ENCODE peak calls at places on chromosomes 7 and 10, in six cellular contexts. N is GM12878, F is lower lobe of right lung, Q is astrocyte of the spinal cord, D is AG04450, K is left lung. X is an unnamed sample.

GRCh38 chr10:103651783-103652476 is 158.4 kb downstream of the NEURL1 start:
- DNase-seq in N (no peak), F (no peak), Q (no peak), D (no peak), K (no peak), X (no peak)

GRCh38 chr7:100897772-100898454 is 2.2 kb upstream of the ACHE start:
- DNase-seq in N (no peak), F (no peak), Q (no peak), D (no peak), K (no peak), X (no peak)

GRCh38 chr7:15685358-15686181 is 913 bp downstream of the MEOX2 start:
- DNase-seq in N (no peak), F (peak), Q (peak), D (peak), K (no peak), X (peak)

GRCh38 chr7:7962851-7963250 is 5.7 kb upstream of the GLCCI1 start:
- DNase-seq in N (no peak), F (no peak), Q (no peak), D (peak), K (no peak), X (peak)

GRCh38 chr7:1579481-1580421 is 9.9 kb upstream of the PSMG3 start:
- DNase-seq in N (no peak), F (peak), Q (peak), D (no peak), K (peak), X (peak)

GRCh38 chr10:77226020-77226419 is 411.6 kb downstream of the KCNMA1 start:
- DNase-seq in N (no peak), F (no peak), Q (no peak), D (no peak), K (no peak), X (no peak)

GRCh38 chr10:15494850-15495249 is 123.8 kb upstream of the FAM171A1 start:
- DNase-seq in N (no peak), F (no peak), Q (no peak), D (no peak), K (no peak), X (no peak)

GRCh38 chr7:4136036-4136435 is 546.1 kb upstream of the FOXK1 start:
- DNase-seq in N (no peak), F (peak), Q (peak), D (no peak), K (no peak), X (no peak)

GRCh38 chr7:518630-519428 is 817 bp downstream of the PDGFA start:
- DNase-seq in N (no peak), F (peak), Q (peak), D (no peak), K (peak), X (peak)

GRCh38 chr7:4739528-4739992 is 35.9 kb upstream of the AP5Z1 start:
- DNase-seq in N (no peak), F (no peak), Q (peak), D (no peak), K (no peak), X (peak)

GRCh38 chr7:156746891-156747290 is 106.3 kb downstream of the RNF32 start:
- DNase-seq in N (no peak), F (no peak), Q (no peak), D (no peak), K (no peak), X (no peak)

GRCh38 chr7:92404170-92404614 is 43.1 kb upstream of the GATAD1 start:
- DNase-seq in N (no peak), F (no peak), Q (no peak), D (no peak), K (no peak), X (no peak)

GRCh38 chr10:57599440-57599839 is 668.3 kb downstream of the IPMK start:
- DNase-seq in N (no peak), F (no peak), Q (no peak), D (no peak), K (no peak), X (no peak)

DNA sequence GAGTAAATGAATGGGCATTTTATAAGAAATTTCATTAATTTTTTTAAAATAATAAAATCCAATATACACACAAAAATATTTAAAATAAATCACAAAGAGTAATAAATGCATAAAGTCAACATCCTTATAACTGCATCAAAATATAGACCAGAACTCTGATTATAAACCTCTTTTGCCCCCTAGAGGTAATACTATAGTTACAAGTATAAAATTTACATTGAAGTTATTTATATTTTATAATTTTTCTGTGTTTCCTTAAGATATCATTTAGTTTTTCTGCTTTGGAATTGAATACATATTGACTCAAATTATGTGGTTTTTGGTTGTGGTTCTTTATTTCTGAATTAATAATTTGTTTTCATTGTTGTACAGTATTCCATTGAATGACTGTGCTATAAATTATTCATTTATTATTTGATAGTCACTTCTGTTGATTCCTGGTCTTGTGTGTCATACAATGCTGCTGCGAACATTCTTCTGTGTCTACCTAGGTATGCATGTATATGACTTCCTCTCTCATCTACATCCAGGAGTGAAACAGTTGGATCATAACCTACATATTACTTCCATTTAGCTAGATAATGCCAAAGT is 673.6 kb downstream of the IPMK start:
- DNase-seq in N (no peak), F (no peak), Q (no peak), D (no peak), K (no peak), X (no peak)
- TF ChIP-seq CTCF in N (no peak), F (no peak), Q (no peak), D (no peak), K (no peak), X (no peak)

GRCh38 chr7:106381252-106381651 is 96.5 kb upstream of the NAMPT start:
- DNase-seq in N (no peak), F (no peak), Q (no peak), D (no peak), K (no peak), X (no peak)
- H3K4me3 ChIP-seq in N (no peak), F (no peak), Q (no peak), D (no peak), K (no peak), X (no peak)

DNA sequence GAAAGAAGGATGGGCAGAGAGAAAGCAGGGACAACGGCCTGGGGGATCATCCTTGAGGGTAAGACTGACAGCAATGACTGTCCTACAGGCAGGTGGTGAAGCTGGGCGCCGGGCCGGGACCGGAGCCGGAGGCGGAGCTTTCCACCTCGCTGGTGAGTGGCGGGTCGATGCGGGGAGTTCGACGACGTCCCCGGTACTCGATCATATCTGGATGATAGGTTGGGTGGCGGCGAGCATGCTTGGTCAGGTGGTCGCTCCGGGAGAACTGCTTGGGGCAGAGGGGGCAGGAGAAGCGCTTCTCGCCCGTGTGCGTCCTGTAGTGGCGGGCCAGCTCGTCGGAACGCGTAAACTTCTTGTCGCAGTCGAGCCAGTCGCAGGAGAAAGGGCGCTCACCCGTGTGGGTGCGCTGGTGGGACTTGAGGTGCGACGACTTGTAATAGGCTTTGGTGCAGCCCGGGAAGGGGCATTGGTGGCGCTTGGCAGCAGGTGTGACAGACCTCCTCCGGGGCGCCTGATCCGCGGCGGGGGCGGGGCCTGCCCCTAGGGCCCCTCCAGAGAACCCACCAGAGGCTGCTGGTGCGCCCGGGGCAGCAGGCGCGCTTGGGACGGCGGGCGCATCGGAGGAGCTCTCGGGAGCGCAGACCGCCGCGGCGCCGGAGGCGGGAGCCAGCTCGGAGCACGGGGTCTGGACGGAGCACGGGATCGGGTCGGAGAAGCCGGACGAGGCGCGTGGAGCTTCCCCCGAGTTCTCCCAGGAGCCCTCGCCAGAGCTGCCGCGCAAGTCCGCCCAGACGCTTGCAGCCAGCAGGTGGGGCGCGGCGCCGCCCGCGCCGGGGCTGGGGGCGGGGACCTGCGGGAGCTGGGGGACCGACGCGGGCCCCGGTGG is 784 bp downstream of the KLF14 start:
- DNase-seq in N (no peak), F (peak), Q (no peak), D (no peak), K (peak), X (peak)
- TF ChIP-seq CTCF in N (no peak), F (no peak), Q (no peak), D (no peak), K (no peak), X (no peak)

GRCh38 chr10:11020026-11020820 is 2.6 kb downstream of the CELF2 start:
- DNase-seq in N (no peak), F (no peak), Q (no peak), D (no peak), K (no peak), X (no peak)
- H3K4me3 ChIP-seq in N (no peak), F (peak), Q (no peak), D (no peak), K (peak), X (no peak)

DNA sequence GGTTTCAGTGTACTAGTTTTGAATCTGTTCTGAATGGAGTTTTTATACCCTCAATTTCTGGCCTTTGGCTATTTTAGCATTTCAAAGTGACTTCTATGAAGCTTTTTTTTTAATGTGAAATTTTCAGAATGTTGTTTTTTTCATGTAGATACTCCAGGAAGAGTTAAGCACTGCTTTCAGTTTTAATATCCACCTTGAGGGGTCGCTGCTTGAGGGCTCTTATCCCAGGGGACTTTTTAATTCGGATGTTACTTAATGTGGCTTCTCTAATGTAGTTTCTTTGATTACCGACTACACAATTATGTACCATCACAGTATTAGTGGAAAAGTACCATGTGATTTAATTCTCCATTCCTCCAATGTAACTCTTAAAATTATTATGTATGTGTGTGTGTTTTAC is 5.2 kb downstream of the IFIT5 start:
- DNase-seq in N (no peak), F (no peak), Q (peak), D (no peak), K (no peak), X (peak)
- TF ChIP-seq CTCF in N (peak), F (peak), Q (peak), D (peak), K (no peak), X (peak)

DNA sequence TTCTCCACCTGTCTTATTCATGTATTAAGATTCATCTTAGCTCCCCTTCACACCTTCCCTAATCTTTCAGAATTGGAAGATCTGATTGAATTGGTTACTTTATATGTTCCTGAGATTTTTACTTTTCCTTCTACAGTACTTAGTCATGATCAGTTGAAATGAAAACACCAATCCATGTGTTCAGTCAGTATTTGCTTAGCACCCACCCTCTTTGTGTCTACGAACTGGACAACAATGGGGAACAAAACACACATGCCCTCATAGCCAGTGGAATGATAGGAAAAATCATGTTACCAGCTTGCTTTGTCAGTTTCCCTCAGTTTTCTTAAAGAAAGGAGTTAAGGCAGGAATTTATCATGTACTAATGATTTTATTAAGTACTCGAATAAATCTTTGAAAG is 2.0 kb downstream of the MASTL start:
- DNase-seq in N (no peak), F (no peak), Q (peak), D (no peak), K (no peak), X (no peak)
- H3K4me3 ChIP-seq in N (peak), F (no peak), Q (no peak), D (no peak), K (no peak), X (peak)

DNA sequence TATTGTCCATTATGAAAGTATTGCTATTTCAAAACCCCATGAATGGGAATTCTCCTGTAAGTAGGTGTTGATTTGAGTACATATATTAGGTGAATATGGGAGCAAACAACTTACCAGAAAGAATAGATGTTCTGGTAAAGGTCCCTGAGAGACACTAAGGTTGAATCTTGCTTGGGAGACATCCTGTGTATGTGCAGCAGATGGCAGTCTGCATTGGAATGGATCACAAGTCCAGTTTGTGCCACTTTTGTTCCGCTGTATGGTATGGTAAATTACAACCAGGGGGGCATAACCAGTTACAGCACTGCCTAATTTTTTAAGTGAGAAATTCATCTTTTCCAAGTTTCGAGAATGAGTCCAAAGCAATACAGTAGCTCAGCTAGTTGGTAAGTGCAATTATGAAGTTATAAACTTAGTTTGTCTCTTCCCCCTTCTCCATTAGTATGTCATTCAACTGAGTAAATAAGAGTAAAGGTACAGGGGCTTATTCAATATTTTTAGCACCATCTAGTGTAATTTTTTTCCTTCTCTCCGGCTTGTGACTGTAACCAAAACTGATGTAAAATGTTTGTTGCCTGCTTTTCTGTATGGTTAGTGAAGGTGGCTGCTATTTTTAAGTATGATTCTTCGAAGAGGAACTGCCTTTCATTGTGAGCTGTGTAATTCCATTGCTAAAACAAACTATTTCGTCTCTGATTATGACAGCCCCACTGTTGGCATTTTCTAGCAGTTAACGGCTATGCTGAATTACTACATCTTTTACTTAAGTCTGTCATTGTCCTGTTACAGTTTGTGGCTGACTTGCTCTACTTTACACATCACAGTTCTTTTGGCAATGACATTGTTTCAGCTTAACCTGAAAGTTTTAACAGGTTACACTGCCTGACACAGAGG is 2.8 kb downstream of the MCU start:
- DNase-seq in N (no peak), F (no peak), Q (peak), D (no peak), K (no peak), X (peak)
- TF ChIP-seq CTCF in N (peak), F (peak), Q (peak), D (peak), K (no peak), X (peak)

DNA sequence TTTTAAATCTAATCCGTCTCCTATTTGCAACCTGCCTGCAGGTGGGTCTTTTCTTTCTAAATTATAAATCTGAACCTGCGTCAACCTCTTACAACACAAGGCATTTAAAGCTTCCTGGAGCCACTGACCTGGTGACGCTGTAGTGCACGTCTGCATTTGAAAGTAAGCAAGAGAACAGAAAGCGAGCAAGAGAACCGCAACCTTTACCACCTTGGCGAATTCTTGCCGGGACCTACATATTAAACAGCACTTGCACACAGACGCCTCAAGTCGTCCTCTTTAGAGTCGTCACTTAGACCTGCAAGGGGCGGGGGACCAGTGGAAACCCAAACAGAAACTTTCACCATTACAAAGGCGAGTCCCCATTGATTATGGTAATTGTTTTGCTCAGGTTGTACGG is 9.5 kb downstream of the GLI3 start:
- DNase-seq in N (no peak), F (no peak), Q (no peak), D (no peak), K (no peak), X (no peak)
- H3K4me3 ChIP-seq in N (no peak), F (peak), Q (peak), D (no peak), K (no peak), X (no peak)

GRCh38 chr7:73971315-73971700 is 56.7 kb upstream of the ELN start:
- DNase-seq in N (peak), F (no peak), Q (no peak), D (no peak), K (no peak), X (no peak)
- TF ChIP-seq CTCF in N (peak), F (no peak), Q (no peak), D (no peak), K (no peak), X (no peak)

DNA sequence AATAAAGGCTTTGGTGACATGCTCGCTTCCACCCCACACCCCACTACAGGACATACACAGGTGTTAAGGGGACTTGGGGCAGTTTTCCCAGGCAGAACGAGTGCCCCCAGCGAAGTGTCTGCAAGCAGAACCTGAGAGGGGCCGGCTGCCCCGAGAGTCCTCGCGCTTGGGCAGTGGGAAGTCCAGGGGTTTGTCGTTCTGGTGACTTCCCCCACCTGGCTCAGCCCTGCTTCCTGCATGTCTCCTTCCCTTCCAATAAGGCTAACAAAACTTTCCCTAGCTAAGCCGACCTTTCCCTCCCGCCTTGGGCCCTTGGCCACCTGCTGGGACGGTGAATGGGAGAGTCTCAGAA is 916 bp downstream of the VWA2 start:
- DNase-seq in N (no peak), F (no peak), Q (no peak), D (no peak), K (no peak), X (no peak)
- H3K4me3 ChIP-seq in N (no peak), F (peak), Q (no peak), D (no peak), K (peak), X (no peak)